ENCODE peak calls at places on chromosomes 4 and X, in six cellular contexts. Y is mucosa of descending colon, H is WTC11, C is sigmoid colon, N is lower leg skin, B is epithelial cell of proximal tubule. S is an unnamed sample.

GRCh38 chr4:122512430-122512829 is 55.9 kb upstream of the IL2 start:
- DNase-seq in Y (no peak), H (no peak), C (no peak), N (no peak), B (no peak), S (no peak)

GRCh38 chrX:136910565-136911040 is 30.1 kb upstream of the RBMX start:
- DNase-seq in Y (no peak), H (no peak), C (no peak), N (no peak), B (no peak), S (no peak)

GRCh38 chr4:58749206-58749605 is 1639.0 kb upstream of the IGFBP7 start:
- DNase-seq in Y (peak; percentile 82), H (no peak), C (no peak), N (no peak), B (no peak), S (no peak)

GRCh38 chr4:56506110-56506705 is 617 bp downstream of the ARL9 start:
- DNase-seq in Y (no peak), H (peak; percentile 38), C (no peak), N (no peak), B (no peak), S (no peak)

GRCh38 chr4:120156115-120156718 is 89.6 kb upstream of the MAD2L1 start:
- DNase-seq in Y (peak; percentile 57), H (no peak), C (no peak), N (no peak), B (peak; percentile 35), S (no peak)

GRCh38 chr4:172708184-172708583 is 460.4 kb upstream of the GALNT7 start:
- DNase-seq in Y (peak; percentile 12), H (no peak), C (no peak), N (no peak), B (no peak), S (no peak)

GRCh38 chrX:25015486-25016360 is at the start of gene ARX:
- DNase-seq in Y (peak; percentile 60), H (peak; percentile 78), C (no peak), N (no peak), B (no peak), S (no peak)

GRCh38 chr4:152585036-152585439 is 49.1 kb upstream of the FBXW7 start:
- DNase-seq in Y (no peak), H (no peak), C (no peak), N (no peak), B (no peak), S (no peak)

GRCh38 chr4:142549726-142550463 is 296.2 kb downstream of the INPP4B start:
- DNase-seq in Y (peak; percentile 9), H (no peak), C (no peak), N (no peak), B (peak; percentile 87), S (no peak)

GRCh38 chrX:20313889-20314288 is 47.2 kb upstream of the RPS6KA3 start:
- DNase-seq in Y (no peak), H (no peak), C (no peak), N (no peak), B (no peak), S (no peak)

GRCh38 chr4:77501240-77501639 is 104.4 kb upstream of the CXCL13 start:
- DNase-seq in Y (no peak), H (no peak), C (no peak), N (no peak), B (no peak), S (no peak)

GRCh38 chrX:135977611-135978010 is 3.8 kb upstream of the MMGT1 start:
- DNase-seq in Y (no peak), H (no peak), C (no peak), N (no peak), B (no peak), S (no peak)

GRCh38 chrX:54695231-54695630 is 102.8 kb downstream of the ITIH6 start:
- DNase-seq in Y (no peak), H (no peak), C (no peak), N (no peak), B (no peak), S (no peak)

GRCh38 chr4:77819409-77819835 is 254 bp upstream of the CNOT6L start:
- DNase-seq in Y (no peak), H (peak; percentile 48), C (no peak), N (no peak), B (no peak), S (no peak)

GRCh38 chr4:15420642-15421041 is 7.2 kb upstream of the C1QTNF7 start:
- DNase-seq in Y (no peak), H (no peak), C (no peak), N (no peak), B (no peak), S (no peak)

GRCh38 chr4:52019941-52020657 is at the start of gene LRRC66:
- DNase-seq in Y (peak; percentile 87), H (no peak), C (no peak), N (no peak), B (no peak), S (no peak)

GRCh38 chrX:30570505-30570904 is 7.1 kb downstream of the TASL start:
- DNase-seq in Y (peak; percentile 8), H (no peak), C (no peak), N (no peak), B (no peak), S (no peak)

GRCh38 chr4:42703776-42704175 is 46.9 kb upstream of the ATP8A1 start:
- DNase-seq in Y (no peak), H (no peak), C (no peak), N (no peak), B (no peak), S (no peak)

GRCh38 chr4:92305148-92305877 is 1.5 kb downstream of the GRID2 start:
- DNase-seq in Y (peak; percentile 4), H (peak; percentile 96), C (no peak), N (no peak), B (no peak), S (peak; percentile 18)

GRCh38 chr4:182683666-182684065 is 233.5 kb downstream of the DCTD start:
- DNase-seq in Y (no peak), H (no peak), C (no peak), N (no peak), B (no peak), S (no peak)

GRCh38 chrX:97616883-97617510 is 733.3 kb downstream of the RPA4 start:
- DNase-seq in Y (no peak), H (no peak), C (no peak), N (peak; percentile 15), B (peak; percentile 7), S (no peak)

GRCh38 chr4:176303938-176304337 is 15.8 kb upstream of the SPCS3 start:
- DNase-seq in Y (no peak), H (no peak), C (no peak), N (no peak), B (no peak), S (no peak)

GRCh38 chrX:39955621-39956020 is 142.1 kb downstream of the BCOR start:
- DNase-seq in Y (no peak), H (no peak), C (no peak), N (no peak), B (no peak), S (no peak)

GRCh38 chr4:140049024-140049923 is 104.7 kb downstream of the MAML3 start:
- DNase-seq in Y (peak; percentile 67), H (peak; percentile 55), C (peak; percentile 72), N (no peak), B (no peak), S (no peak)

GRCh38 chrX:73131276-73131675 is 52.0 kb upstream of the PABPC1L2A start:
- DNase-seq in Y (no peak), H (no peak), C (no peak), N (no peak), B (no peak), S (no peak)

GRCh38 chrX:73131877-73132276 is 52.6 kb upstream of the PABPC1L2A start:
- DNase-seq in Y (no peak), H (no peak), C (no peak), N (no peak), B (no peak), S (no peak)

GRCh38 chrX:73126240-73126639 is 46.9 kb upstream of the PABPC1L2A start:
- DNase-seq in Y (peak; percentile 38), H (no peak), C (no peak), N (no peak), B (no peak), S (no peak)

GRCh38 chrX:73127700-73128241 is 48.5 kb upstream of the PABPC1L2A start:
- DNase-seq in Y (no peak), H (peak; percentile 17), C (no peak), N (no peak), B (no peak), S (no peak)
- TF ChIP-seq CTCF in Y (no peak), H (no peak), C (no peak), N (no peak), B (no peak), S (no peak)

DNA sequence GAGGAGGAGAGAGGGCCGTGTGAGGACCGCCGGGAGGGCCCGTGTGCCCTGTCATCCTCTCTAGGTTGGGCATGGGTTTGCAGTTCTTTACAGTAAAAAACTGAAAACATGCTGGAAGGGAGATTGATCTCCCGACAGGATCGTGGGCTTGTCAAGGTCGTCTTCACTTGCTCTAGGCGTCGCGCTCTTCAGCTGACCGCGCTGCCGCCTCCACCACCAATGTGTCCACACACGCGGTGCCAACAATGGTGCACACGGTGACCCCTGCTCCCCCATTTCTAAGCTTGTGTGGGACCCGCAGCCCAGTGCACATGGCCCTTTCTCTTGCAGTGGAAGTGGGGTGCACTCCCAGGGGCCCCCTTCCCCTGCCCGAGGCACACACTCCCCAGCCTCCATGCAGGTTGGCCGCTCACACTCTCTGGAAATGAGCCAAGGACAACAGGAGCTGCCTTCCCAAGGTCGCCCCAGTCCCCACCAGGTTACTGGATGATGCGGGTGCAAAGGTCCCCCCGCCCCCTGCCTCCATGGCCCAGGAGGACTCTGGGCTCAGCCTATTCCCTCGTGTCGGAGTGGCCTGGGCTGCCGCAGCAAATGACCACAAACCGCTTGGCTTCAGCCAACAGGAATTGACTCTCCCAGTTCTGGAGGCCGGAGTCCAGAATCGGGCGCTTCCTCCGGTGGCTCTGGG is 1.7 kb upstream of the ZFP92 start:
- DNase-seq in Y (no peak), H (no peak), C (no peak), N (no peak), B (no peak), S (no peak)
- TF ChIP-seq CTCF in Y (no peak), H (no peak), C (no peak), N (no peak), B (no peak), S (no peak)

GRCh38 chr4:16883816-16884215 is 14.6 kb downstream of the LDB2 start:
- DNase-seq in Y (no peak), H (no peak), C (no peak), N (no peak), B (no peak), S (no peak)

GRCh38 chr4:16881151-16881884 is 17.1 kb downstream of the LDB2 start:
- DNase-seq in Y (no peak), H (no peak), C (no peak), N (no peak), B (no peak), S (no peak)

GRCh38 chr4:16887887-16888286 is 10.6 kb downstream of the LDB2 start:
- DNase-seq in Y (no peak), H (no peak), C (no peak), N (no peak), B (no peak), S (no peak)

GRCh38 chr4:16889945-16890344 is 8.5 kb downstream of the LDB2 start:
- DNase-seq in Y (no peak), H (no peak), C (no peak), N (no peak), B (no peak), S (no peak)

GRCh38 chr4:16884673-16885460 is 13.6 kb downstream of the LDB2 start:
- DNase-seq in Y (no peak), H (no peak), C (no peak), N (no peak), B (no peak), S (no peak)
- TF ChIP-seq CTCF in Y (no peak), H (peak; percentile 32), C (no peak), N (no peak), B (peak; percentile 26), S (no peak)

GRCh38 chrX:148552775-148553174 is 52.4 kb downstream of the AFF2 start:
- DNase-seq in Y (no peak), H (no peak), C (no peak), N (no peak), B (no peak), S (no peak)
- TF ChIP-seq CTCF in Y (no peak), H (no peak), C (no peak), N (no peak), B (peak; percentile 29), S (no peak)